ENCODE peak calls at places on chromosomes 6 and 20, in seven cellular contexts. Q is heart right ventricle, F is tibial nerve, O is coronary artery, B is glutamatergic neuron, E is AG10803, L is pancreas. K is an unnamed sample.

GRCh38 chr6:47852727-47853126 is 70.9 kb downstream of the OPN5 start:
- DNase-seq in Q (no peak), F (no peak), O (no peak), B (no peak), E (no peak), L (no peak), K (no peak)

GRCh38 chr6:4687989-4688947 is 87.9 kb upstream of the CDYL start:
- DNase-seq in Q (no peak), F (no peak), O (no peak), B (no peak), E (peak), L (no peak), K (no peak)

GRCh38 chr6:511488-512137 is 120.1 kb downstream of the IRF4 start:
- DNase-seq in Q (no peak), F (no peak), O (no peak), B (no peak), E (no peak), L (no peak), K (no peak)

GRCh38 chr6:84059082-84059481 is 25.5 kb downstream of the MRAP2 start:
- DNase-seq in Q (no peak), F (no peak), O (no peak), B (no peak), E (no peak), L (no peak), K (no peak)

GRCh38 chr6:33417127-33417902 is 592 bp downstream of the CUTA start:
- DNase-seq in Q (no peak), F (no peak), O (peak), B (no peak), E (peak), L (no peak), K (no peak)

GRCh38 chr6:113450061-113450465 is 407.1 kb upstream of the MARCKS start:
- DNase-seq in Q (no peak), F (no peak), O (no peak), B (no peak), E (peak), L (no peak), K (no peak)

GRCh38 chr6:30787954-30788353 is 43.6 kb upstream of the IER3 start:
- DNase-seq in Q (no peak), F (no peak), O (no peak), B (no peak), E (peak), L (no peak), K (no peak)

GRCh38 chr20:47509685-47510084 is 8.0 kb downstream of the NCOA3 start:
- DNase-seq in Q (no peak), F (no peak), O (no peak), B (no peak), E (no peak), L (no peak), K (no peak)

GRCh38 chr6:89786970-89787369 is 32.6 kb downstream of the MDN1 start:
- DNase-seq in Q (no peak), F (no peak), O (no peak), B (no peak), E (no peak), L (no peak), K (no peak)

GRCh38 chr6:56902551-56903464 is 52.1 kb upstream of the BEND6 start:
- DNase-seq in Q (peak), F (no peak), O (no peak), B (no peak), E (peak), L (no peak), K (no peak)

GRCh38 chr6:28239636-28240035 is 12.4 kb downstream of the ZKSCAN4 start:
- DNase-seq in Q (no peak), F (no peak), O (no peak), B (no peak), E (no peak), L (no peak), K (no peak)

GRCh38 chr6:28232785-28233184 is 7.7 kb downstream of the ZSCAN9 start:
- DNase-seq in Q (no peak), F (no peak), O (no peak), B (no peak), E (no peak), L (no peak), K (no peak)

GRCh38 chr6:28240517-28240916 is 11.6 kb downstream of the ZKSCAN4 start:
- DNase-seq in Q (no peak), F (no peak), O (no peak), B (no peak), E (peak), L (no peak), K (no peak)

GRCh38 chr6:28235912-28236452 is 10.9 kb downstream of the ZSCAN9 start:
- DNase-seq in Q (no peak), F (no peak), O (no peak), B (no peak), E (no peak), L (no peak), K (no peak)
- TF ChIP-seq CTCF in Q (no peak), F (no peak), O (no peak), B (no peak), E (no peak), L (no peak), K (no peak)

GRCh38 chr6:118281291-118281690 is 266.8 kb upstream of the PLN start:
- DNase-seq in Q (no peak), F (no peak), O (no peak), B (no peak), E (no peak), L (no peak), K (no peak)
- TF ChIP-seq CTCF in Q (no peak), F (no peak), O (no peak), B (no peak), E (no peak), L (no peak), K (no peak)

DNA sequence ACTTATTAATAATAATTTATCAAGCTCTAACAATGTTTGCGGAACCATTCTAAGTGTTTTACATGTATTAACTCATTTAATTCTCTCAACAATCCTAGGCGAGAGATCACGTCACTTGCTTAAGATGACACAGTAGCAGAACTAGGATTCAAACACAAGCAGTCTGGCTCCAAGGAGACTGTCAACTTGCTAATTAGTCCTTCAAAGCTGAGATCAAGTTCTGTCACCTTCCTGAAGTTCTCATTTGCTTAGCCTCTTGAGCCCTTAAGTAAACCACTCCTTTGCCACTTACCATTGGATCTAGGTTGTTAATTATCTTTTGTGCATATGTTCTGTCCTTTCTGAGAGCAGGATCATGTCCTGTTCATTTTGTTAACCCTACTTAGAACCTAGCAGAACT is 14.1 kb downstream of the FKBP5 start:
- DNase-seq in Q (no peak), F (no peak), O (no peak), B (no peak), E (no peak), L (no peak), K (no peak)
- TF ChIP-seq CTCF in Q (no peak), F (no peak), O (no peak), B (no peak), E (no peak), L (no peak), K (no peak)

GRCh38 chr6:15500901-15501805 is 161.7 kb downstream of the DTNBP1 start:
- DNase-seq in Q (no peak), F (no peak), O (no peak), B (no peak), E (no peak), L (peak), K (no peak)

GRCh38 chr6:15499125-15499524 is 163.7 kb downstream of the DTNBP1 start:
- DNase-seq in Q (no peak), F (no peak), O (no peak), B (no peak), E (no peak), L (peak), K (peak)

GRCh38 chr6:15498640-15499039 is 164.2 kb downstream of the DTNBP1 start:
- DNase-seq in Q (no peak), F (no peak), O (no peak), B (no peak), E (no peak), L (peak), K (peak)

GRCh38 chr6:15500078-15500740 is 162.6 kb downstream of the DTNBP1 start:
- DNase-seq in Q (no peak), F (no peak), O (no peak), B (no peak), E (no peak), L (peak), K (no peak)

DNA sequence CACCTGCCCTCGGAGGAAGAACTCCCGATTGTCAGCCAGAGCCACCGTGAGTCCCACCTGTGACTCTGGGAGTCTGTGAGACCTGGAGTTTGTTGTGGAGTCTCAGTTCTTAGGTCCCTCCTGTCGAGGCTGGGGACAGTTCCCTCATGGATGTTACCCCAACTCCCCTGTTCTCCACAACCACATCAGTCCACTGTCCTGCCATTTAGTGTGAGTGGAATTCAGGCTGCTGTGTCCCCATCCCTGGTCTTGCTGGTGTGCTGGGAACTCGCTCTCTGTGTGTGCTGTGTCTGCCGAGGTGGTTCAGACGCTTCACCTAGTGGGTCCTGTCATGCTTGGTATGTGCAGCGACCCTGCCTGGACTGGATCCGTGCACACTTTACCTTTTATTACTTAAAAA is 163.2 kb downstream of the DTNBP1 start:
- DNase-seq in Q (no peak), F (no peak), O (no peak), B (no peak), E (no peak), L (peak), K (no peak)
- TF ChIP-seq CTCF in Q (no peak), F (no peak), O (no peak), B (no peak), E (no peak), L (no peak), K (no peak)

GRCh38 chr6:40536442-40536841 is 50.7 kb downstream of the LRFN2 start:
- DNase-seq in Q (no peak), F (no peak), O (no peak), B (no peak), E (no peak), L (no peak), K (no peak)
- TF ChIP-seq CTCF in Q (no peak), F (no peak), O (no peak), B (no peak), E (peak), L (no peak), K (no peak)

GRCh38 chr6:135258970-135259369 is 77.9 kb downstream of the MYB start:
- DNase-seq in Q (no peak), F (no peak), O (no peak), B (no peak), E (no peak), L (no peak), K (no peak)

GRCh38 chr6:135254471-135254870 is 73.4 kb downstream of the MYB start:
- DNase-seq in Q (no peak), F (no peak), O (no peak), B (no peak), E (no peak), L (no peak), K (no peak)

GRCh38 chr6:135260612-135261011 is 79.5 kb downstream of the MYB start:
- DNase-seq in Q (no peak), F (no peak), O (no peak), B (no peak), E (no peak), L (no peak), K (no peak)

GRCh38 chr6:135256866-135257265 is 75.8 kb downstream of the MYB start:
- DNase-seq in Q (no peak), F (no peak), O (no peak), B (no peak), E (no peak), L (no peak), K (no peak)

DNA sequence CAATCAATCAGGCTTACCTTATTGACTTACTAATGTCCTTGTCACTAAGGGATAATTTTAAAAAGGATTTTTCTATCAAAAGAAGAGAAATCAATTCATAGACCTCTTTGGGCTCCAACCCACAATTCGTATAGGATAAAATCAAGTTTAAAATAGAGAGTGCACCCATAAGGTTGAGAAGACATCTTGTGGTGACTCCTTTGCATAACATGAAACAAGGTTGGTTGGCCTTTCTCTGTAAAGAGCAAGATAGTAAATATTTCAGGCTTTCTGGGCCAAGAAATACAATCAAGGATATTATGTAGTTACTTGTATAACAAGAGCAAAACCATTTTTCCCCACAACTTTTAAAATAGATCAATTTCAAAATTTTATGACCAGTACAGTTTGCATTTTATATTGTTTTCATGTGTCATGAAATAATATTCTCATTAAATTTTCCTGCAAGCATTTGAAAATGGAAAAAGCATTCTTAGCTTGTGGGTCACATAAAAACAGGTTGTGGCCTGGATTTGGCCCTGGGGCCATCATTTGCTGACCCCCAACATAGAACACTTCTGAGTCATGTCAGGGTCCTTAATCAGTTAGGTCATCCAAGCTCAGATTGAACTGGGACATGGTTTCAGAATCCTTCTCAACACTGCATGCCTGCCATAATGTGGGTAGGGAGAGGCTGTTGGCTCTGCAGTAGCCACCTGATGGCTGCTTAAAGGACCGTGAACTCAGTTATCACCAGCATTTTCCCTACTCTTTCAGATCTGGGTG is 76.7 kb downstream of the MYB start:
- DNase-seq in Q (no peak), F (no peak), O (no peak), B (no peak), E (no peak), L (no peak), K (no peak)
- TF ChIP-seq CTCF in Q (no peak), F (no peak), O (no peak), B (no peak), E (no peak), L (no peak), K (no peak)

DNA sequence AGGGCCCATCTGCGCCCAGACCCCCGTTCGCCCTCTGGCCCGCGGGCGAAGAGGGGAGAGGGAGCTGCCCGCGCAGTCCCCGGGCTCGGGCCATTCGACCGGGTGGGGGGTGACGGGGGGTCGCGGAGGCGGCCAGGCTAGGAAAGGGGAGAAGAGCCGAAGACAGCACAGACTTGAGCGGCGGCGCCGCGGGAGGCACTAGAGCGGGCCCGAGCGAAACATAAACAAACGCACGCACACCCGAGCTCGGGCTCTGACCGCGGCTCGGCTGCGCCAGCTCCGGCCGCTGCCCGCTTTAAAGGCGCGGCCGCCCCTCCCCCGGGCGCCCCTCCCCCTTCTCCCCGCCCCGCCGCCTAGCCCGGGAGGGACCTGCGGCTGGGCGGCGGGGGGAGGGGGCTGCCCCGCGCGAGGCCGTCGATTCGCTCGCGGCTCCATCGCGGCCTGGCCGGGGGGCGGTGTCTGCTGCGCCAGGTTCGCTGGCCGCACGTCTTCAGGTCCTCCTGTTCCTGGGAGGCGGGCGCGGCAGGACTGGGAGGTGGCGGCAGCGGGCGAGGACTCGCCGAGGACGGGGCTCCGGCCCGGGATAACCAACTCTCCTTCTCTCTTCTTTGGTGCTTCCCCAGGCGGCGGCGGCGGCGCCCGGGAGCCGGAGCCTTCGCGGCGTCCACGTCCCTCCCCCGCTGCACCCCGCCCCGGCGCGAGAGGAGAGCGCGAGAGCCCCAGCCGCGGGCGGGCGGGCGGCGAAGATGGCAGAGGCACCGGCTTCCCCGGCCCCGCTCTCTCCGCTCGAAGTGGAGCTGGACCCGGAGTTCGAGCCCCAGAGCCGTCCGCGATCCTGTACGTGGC is at the start of gene FOXO3:
- DNase-seq in Q (peak), F (peak), O (peak), B (peak), E (peak), L (peak), K (peak)
- TF ChIP-seq CTCF in Q (no peak), F (no peak), O (no peak), B (no peak), E (no peak), L (no peak), K (no peak)

GRCh38 chr20:21183722-21184121 is 57.8 kb downstream of the KIZ start:
- DNase-seq in Q (no peak), F (no peak), O (no peak), B (no peak), E (peak), L (no peak), K (no peak)

GRCh38 chr20:21182832-21183563 is 57.1 kb downstream of the KIZ start:
- DNase-seq in Q (no peak), F (no peak), O (no peak), B (no peak), E (peak), L (no peak), K (no peak)

GRCh38 chr20:21185849-21186248 is 60.0 kb downstream of the KIZ start:
- DNase-seq in Q (no peak), F (no peak), O (no peak), B (no peak), E (no peak), L (no peak), K (no peak)

GRCh38 chr20:21181028-21181427 is 55.1 kb downstream of the KIZ start:
- DNase-seq in Q (no peak), F (no peak), O (no peak), B (no peak), E (no peak), L (no peak), K (no peak)

GRCh38 chr20:21184810-21185209 is 58.9 kb downstream of the KIZ start:
- DNase-seq in Q (no peak), F (no peak), O (no peak), B (no peak), E (peak), L (no peak), K (no peak)
- TF ChIP-seq CTCF in Q (no peak), F (no peak), O (no peak), B (no peak), E (no peak), L (no peak), K (no peak)

K was measured in omental fat pad.